ENCODE peak calls at places on chromosomes 2 and 18, in four cellular contexts. S, N, Q and E are unnamed samples.

GRCh38 chr2:160241251-160242137 is 41.4 kb upstream of the ITGB6 start:
- DNase-seq in Q (peak; percentile 35), N (peak; percentile 37), S (no peak), E (peak; percentile 71)

GRCh38 chr2:217004636-217005035 is 144.8 kb upstream of the TNP1 start:
- DNase-seq in S (no peak), Q (no peak), N (no peak), E (no peak)

GRCh38 chr2:238139141-238139840 is 823 bp downstream of the KLHL30 start:
- DNase-seq in Q (no peak), S (no peak), N (no peak), E (no peak)

GRCh38 chr2:112121682-112122254 is 16.4 kb upstream of the FBLN7 start:
- DNase-seq in Q (peak; percentile 24), N (peak; percentile 69), S (peak; percentile 14), E (peak; percentile 13)

GRCh38 chr18:3294435-3295080 is 32.6 kb downstream of the MYL12B start:
- DNase-seq in S (no peak), Q (no peak), N (no peak), E (peak; percentile 43)

GRCh38 chr18:62461591-62461990 is 61.2 kb upstream of the ZCCHC2 start:
- DNase-seq in Q (no peak), N (no peak), S (no peak), E (no peak)

GRCh38 chr2:191255271-191255670 is 10.1 kb downstream of the MYO1B start:
- DNase-seq in Q (no peak), S (no peak), N (no peak), E (no peak)

GRCh38 chr2:24382363-24383021 is 22.2 kb upstream of the ITSN2 start:
- DNase-seq in N (peak; percentile 65), Q (peak; percentile 40), S (peak; percentile 17), E (peak; percentile 35)

GRCh38 chr18:3585656-3586509 is 135.9 kb downstream of the TGIF1 start:
- DNase-seq in Q (peak; percentile 82), S (peak; percentile 46), N (peak; percentile 77), E (no peak)

GRCh38 chr2:174325932-174326879 is 8.5 kb upstream of the SP9 start:
- DNase-seq in Q (no peak), N (peak; percentile 71), S (no peak), E (no peak)

GRCh38 chr2:174981336-174981735 is 23.8 kb downstream of the CHN1 start:
- DNase-seq in Q (no peak), N (no peak), S (peak; percentile 18), E (no peak)

GRCh38 chr2:56531668-56532420 is 348.1 kb downstream of the CCDC85A start:
- DNase-seq in Q (no peak), S (no peak), N (no peak), E (no peak)

GRCh38 chr2:55954306-55955035 is 30.9 kb upstream of the EFEMP1 start:
- DNase-seq in S (peak; percentile 51), N (no peak), Q (no peak), E (no peak)

GRCh38 chr2:180715044-180715443 is 265.4 kb upstream of the UBE2E3 start:
- DNase-seq in Q (peak; percentile 8), S (no peak), N (no peak), E (no peak)

GRCh38 chr2:42618116-42618515 is 49.7 kb downstream of the MTA3 start:
- DNase-seq in N (no peak), Q (no peak), S (no peak), E (no peak)

GRCh38 chr2:45014016-45014702 is 4.9 kb upstream of the SIX2 start:
- DNase-seq in N (peak; percentile 32), S (no peak), Q (no peak), E (no peak)

GRCh38 chr2:29518010-29518409 is 402.8 kb downstream of the CLIP4 start:
- DNase-seq in Q (no peak), N (no peak), S (no peak), E (no peak)

GRCh38 chr2:239876241-239876947 is 148.7 kb downstream of the NDUFA10 start:
- DNase-seq in Q (no peak), S (no peak), N (no peak), E (no peak)

GRCh38 chr18:62602706-62603105 is 79.9 kb downstream of the ZCCHC2 start:
- DNase-seq in N (no peak), S (no peak), Q (no peak), E (no peak)